ENCODE peak calls at places on chromosomes 6 and 20, in four cellular contexts. N is dorsolateral prefrontal cortex, T is amniotic stem cell, R is body of pancreas. F is an unnamed sample.

GRCh38 chr6:167163476-167164011 is 5.8 kb upstream of the GPR31 start:
- DNase-seq in R (no peak), N (no peak), T (no peak), F (no peak)

GRCh38 chr6:36358235-36358915 is 21.7 kb upstream of the BNIP5 start:
- DNase-seq in N (no peak), R (peak; percentile 23), T (no peak), F (no peak)

GRCh38 chr20:18639501-18639979 is 51.7 kb downstream of the DTD1 start:
- DNase-seq in N (no peak), T (no peak), R (no peak), F (no peak)

GRCh38 chr20:59574308-59574707 is 30.0 kb upstream of the PHACTR3 start:
- DNase-seq in T (no peak), N (no peak), R (no peak), F (no peak)

GRCh38 chr6:11413728-11414127 is 123.8 kb upstream of the TMEM170B start:
- DNase-seq in T (no peak), N (no peak), R (no peak), F (no peak)

GRCh38 chr6:154961141-154961540 is 34.0 kb upstream of the TIAM2 start:
- DNase-seq in R (no peak), T (no peak), N (no peak), F (no peak)

GRCh38 chr6:257774-258173 is 34.5 kb upstream of the DUSP22 start:
- DNase-seq in T (no peak), N (no peak), R (no peak), F (no peak)

GRCh38 chr6:148565931-148566663 is 180.7 kb upstream of the UST start:
- DNase-seq in R (no peak), T (peak; percentile 81), N (no peak), F (no peak)

GRCh38 chr6:22448311-22448711 is 121.1 kb upstream of the HDGFL1 start:
- DNase-seq in T (peak; percentile 54), R (no peak), N (no peak), F (no peak)

GRCh38 chr6:149129401-149130077 is 188.0 kb upstream of the TAB2 start:
- DNase-seq in N (no peak), T (peak; percentile 51), R (no peak), F (no peak)

GRCh38 chr6:33690766-33691165 is 20.7 kb downstream of the UQCC2 start:
- DNase-seq in T (no peak), R (no peak), N (no peak), F (no peak)

GRCh38 chr6:41167173-41167963 is 4.5 kb upstream of the TREM2 start:
- DNase-seq in R (no peak), N (no peak), T (no peak), F (no peak)

GRCh38 chr6:158121335-158121734 is 46.7 kb downstream of the SERAC1 start:
- DNase-seq in R (no peak), N (no peak), T (no peak), F (no peak)

GRCh38 chr20:62860924-62861691 is 514 bp downstream of the TCFL5 start:
- DNase-seq in R (peak; percentile 30), N (no peak), T (no peak), F (peak; percentile 69)

GRCh38 chr20:62039738-62040137 is 25.9 kb downstream of the TAF4 start:
- DNase-seq in T (no peak), N (no peak), R (no peak), F (no peak)